ENCODE peak calls at places on chromosomes 11 and 22, in nine cellular contexts. R, V, Y, J, B, L, S, A and T are unnamed samples.

GRCh38 chr22:43173566-43173965 is 13.4 kb downstream of the TTLL12 start:
- DNase-seq in B (no peak), S (no peak), A (no peak), R (no peak), Y (no peak), L (no peak), V (no peak), J (no peak), T (no peak)

GRCh38 chr11:2299773-2300172 is 1.9 kb downstream of the C11orf21 start:
- DNase-seq in Y (no peak), R (no peak), B (no peak), V (no peak), L (no peak), S (no peak), A (no peak), J (no peak), T (no peak)

GRCh38 chr11:21931436-21932101 is 261.3 kb upstream of the ANO5 start:
- DNase-seq in L (no peak), B (no peak), Y (no peak), A (no peak), V (no peak), R (no peak), J (no peak), S (no peak), T (no peak)

GRCh38 chr11:93059074-93059957 is 89.9 kb downstream of the MTNR1B start:
- DNase-seq in B (peak; percentile 90), L (no peak), A (no peak), S (no peak), J (no peak), V (no peak), R (peak; percentile 41), Y (no peak), T (peak; percentile 71)

GRCh38 chr11:74925281-74925680 is 23.6 kb downstream of the XRRA1 start:
- DNase-seq in Y (no peak), A (no peak), L (no peak), B (peak; percentile 41), R (peak; percentile 86), J (no peak), V (peak; percentile 76), S (no peak), T (peak; percentile 84)

GRCh38 chr22:37284807-37285355 is 2.6 kb downstream of the CYTH4 start:
- DNase-seq in V (no peak), Y (no peak), A (peak; percentile 61), S (peak; percentile 64), B (no peak), L (peak; percentile 56), J (no peak), R (no peak), T (no peak)

GRCh38 chr11:45982656-45983470 is 60.4 kb downstream of the LARGE2 start:
- DNase-seq in Y (peak; percentile 84), A (no peak), V (no peak), S (no peak), R (peak; percentile 74), J (peak; percentile 39), B (peak; percentile 88), L (no peak), T (peak; percentile 87)

GRCh38 chr22:46738961-46739870 is 1.2 kb upstream of the CERK start:
- DNase-seq in S (peak; percentile 15), R (peak; percentile 50), B (peak; percentile 72), A (peak; percentile 92), V (no peak), Y (no peak), L (peak; percentile 58), J (peak; percentile 52), T (peak; percentile 56)

GRCh38 chr11:47495856-47496217 is 46.9 kb upstream of the RAPSN start:
- DNase-seq in S (no peak), B (no peak), A (no peak), J (no peak), Y (no peak), L (no peak), V (no peak), R (peak; percentile 54), T (no peak)

GRCh38 chr11:35615911-35616900 is 2.1 kb upstream of the FJX1 start:
- DNase-seq in A (peak; percentile 68), S (peak; percentile 56), L (no peak), B (peak; percentile 74), V (peak; percentile 69), R (peak; percentile 68), Y (no peak), J (no peak), T (peak; percentile 73)

GRCh38 chr11:79514269-79514668 is 73.4 kb upstream of the TENM4 start:
- DNase-seq in J (no peak), A (no peak), B (no peak), Y (no peak), R (no peak), L (no peak), S (no peak), V (no peak), T (no peak)

GRCh38 chr11:123653997-123654565 is 343 bp downstream of the SCN3B start:
- DNase-seq in S (no peak), B (peak; percentile 34), V (peak; percentile 16), J (peak; percentile 61), L (no peak), A (peak; percentile 31), R (peak; percentile 34), Y (no peak), T (peak; percentile 18)

GRCh38 chr11:123654566-123655081 is at the start of gene SCN3B:
- DNase-seq in R (peak; percentile 39), L (no peak), S (no peak), B (peak; percentile 61), V (peak; percentile 74), Y (no peak), J (peak; percentile 74), A (peak; percentile 52), T (peak; percentile 39)

GRCh38 chr11:123650901-123651300 is 3.5 kb downstream of the SCN3B start:
- DNase-seq in R (no peak), J (no peak), S (no peak), Y (no peak), V (peak; percentile 18), B (no peak), L (no peak), A (no peak), T (no peak)

GRCh38 chr11:123659311-123659710 is 4.9 kb upstream of the SCN3B start:
- DNase-seq in R (no peak), B (no peak), S (no peak), Y (no peak), J (no peak), A (no peak), V (no peak), L (no peak), T (no peak)

GRCh38 chr11:123653405-123653996 is 923 bp downstream of the SCN3B start:
- DNase-seq in R (no peak), B (no peak), S (no peak), Y (no peak), V (peak; percentile 19), J (no peak), A (no peak), L (no peak), T (no peak)
- TF ChIP-seq CTCF in R (no peak), B (no peak), S (no peak), Y (peak; percentile 16), V (peak; percentile 48), J (no peak), A (peak; percentile 17), L (no peak), T (no peak)

GRCh38 chr11:10777393-10777793 is 26.3 kb downstream of the CTR9 start:
- DNase-seq in B (no peak), V (no peak), R (no peak), L (no peak), Y (no peak), A (no peak), S (no peak), J (no peak), T (no peak)
- H3K4me3 ChIP-seq in B (no peak overlapping the region), V (no peak overlapping the region), R (no peak overlapping the region), L (no peak overlapping the region), Y (no peak overlapping the region), A (no peak overlapping the region), S (no peak overlapping the region), J (no peak overlapping the region), T (no peak overlapping the region)

GRCh38 chr22:45552580-45553332 is 50.1 kb downstream of the FBLN1 start:
- DNase-seq in V (no peak), S (no peak), A (no peak), B (peak; percentile 96), L (no peak), J (peak; percentile 79), R (peak; percentile 98), Y (no peak), T (peak; percentile 97)
- TF ChIP-seq CTCF in V (no peak), S (no peak), A (no peak), B (peak; percentile 68), L (no peak), J (no peak), R (peak; percentile 65), Y (peak; percentile 37), T (peak; percentile 42)

GRCh38 chr22:31342389-31343125 is 3.6 kb downstream of the PATZ1 start:
- DNase-seq in L (no peak), A (no peak), R (no peak), Y (no peak), V (no peak), B (no peak), S (no peak), J (no peak), T (no peak)
- H3K4me3 ChIP-seq in L (no peak overlapping the region), A (no peak overlapping the region), R (no peak overlapping the region), Y (peak overlapping the region; percentile 64), V (peak overlapping the region; percentile 82), B (no peak overlapping the region), S (peak overlapping the region; percentile 84), J (no peak overlapping the region), T (no peak overlapping the region)

DNA sequence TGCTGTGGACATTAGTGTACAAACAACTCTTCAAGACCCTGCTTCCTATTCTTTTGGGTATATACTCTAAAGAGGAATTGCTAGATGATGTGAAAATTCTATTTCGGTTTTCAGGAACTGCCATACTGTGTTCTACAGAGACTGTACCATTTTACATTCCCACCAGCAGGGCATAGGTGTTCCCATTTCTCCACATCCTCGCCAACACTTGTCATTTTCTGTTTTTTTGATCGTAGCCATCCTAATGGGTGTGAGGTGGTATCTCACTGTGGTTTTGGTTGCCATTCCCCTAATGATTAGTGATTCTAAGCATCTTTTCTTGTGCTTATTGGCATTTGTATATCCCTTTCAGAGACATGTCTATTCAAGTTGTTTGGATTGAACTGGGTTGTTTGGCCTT is 29.8 kb upstream of the GRK3 start:
- DNase-seq in Y (no peak), J (no peak), V (no peak), L (no peak), B (no peak), R (no peak), S (no peak), A (no peak), T (no peak)
- TF ChIP-seq CTCF in Y (no peak), J (no peak), V (no peak), L (no peak), B (no peak), R (no peak), S (no peak), A (no peak), T (no peak)

GRCh38 chr11:117919326-117920275 is 9.6 kb downstream of the TMPRSS13 start:
- DNase-seq in A (no peak), Y (no peak), J (no peak), R (no peak), S (peak; percentile 32), V (peak; percentile 35), B (no peak), L (no peak), T (peak; percentile 10)
- H3K4me3 ChIP-seq in A (no peak overlapping the region), Y (no peak overlapping the region), J (no peak overlapping the region), R (no peak overlapping the region), S (no peak overlapping the region), V (no peak overlapping the region), B (no peak overlapping the region), L (no peak overlapping the region), T (no peak overlapping the region)

GRCh38 chr11:65425105-65425970 is 2.7 kb downstream of the NEAT1 start:
- DNase-seq in L (no peak), A (peak; percentile 87), S (peak; percentile 84), R (peak; percentile 82), J (no peak), B (peak; percentile 78), Y (no peak), V (peak; percentile 77), T (peak; percentile 76)
- TF ChIP-seq CTCF in L (no peak), A (no peak), S (no peak), R (peak; percentile 7), J (peak; percentile 17), B (no peak), Y (no peak), V (peak; percentile 6), T (no peak)